ENCODE peak calls at places on chromosomes 2 and 18, in four cellular contexts. One of them, this sample, is unnamed.

GRCh38 chr2:25294573-25295462 is 46.9 kb downstream of the DNMT3A start:
- DNase-seq in HepG2: no peak
- DNase-seq in GM12878: no peak
- DNase-seq in K562: no peak
- DNase-seq in this sample: peak; percentile 27

GRCh38 chr2:197946562-197946961 is 142.2 kb downstream of the PLCL1 start:
- DNase-seq in HepG2: no peak
- DNase-seq in GM12878: no peak
- DNase-seq in K562: no peak
- DNase-seq in this sample: peak; percentile 13

GRCh38 chr2:241511091-241511741 is 2.8 kb upstream of the STK25 start:
- DNase-seq in HepG2: no peak
- DNase-seq in GM12878: no peak
- DNase-seq in K562: no peak
- DNase-seq in this sample: no peak

GRCh38 chr18:58307441-58307840 is 263.4 kb downstream of the NEDD4L start:
- DNase-seq in HepG2: no peak
- DNase-seq in GM12878: no peak
- DNase-seq in K562: no peak
- DNase-seq in this sample: no peak

GRCh38 chr2:238890806-238891666 is 43.2 kb downstream of the TWIST2 start:
- DNase-seq in HepG2: no peak
- DNase-seq in GM12878: no peak
- DNase-seq in K562: no peak
- DNase-seq in this sample: no peak

GRCh38 chr2:144181006-144181405 is 338.9 kb downstream of the ZEB2 start:
- DNase-seq in HepG2: no peak
- DNase-seq in GM12878: no peak
- DNase-seq in K562: no peak
- DNase-seq in this sample: no peak

GRCh38 chr18:79490593-79491551 is 95.1 kb downstream of the NFATC1 start:
- DNase-seq in HepG2: no peak
- DNase-seq in GM12878: no peak
- DNase-seq in K562: no peak
- DNase-seq in this sample: no peak

GRCh38 chr18:44579028-44579692 is 101.5 kb upstream of the SETBP1 start:
- DNase-seq in HepG2: peak; percentile 1
- DNase-seq in GM12878: no peak
- DNase-seq in K562: peak; percentile 12
- DNase-seq in this sample: peak; percentile 9

GRCh38 chr2:54618646-54619565 is 104.6 kb upstream of the EML6 start:
- DNase-seq in HepG2: peak; percentile 77
- DNase-seq in GM12878: no peak
- DNase-seq in K562: no peak
- DNase-seq in this sample: no peak

GRCh38 chr2:167342769-167343168 is 454.5 kb downstream of the XIRP2 start:
- DNase-seq in HepG2: peak; percentile 14
- DNase-seq in GM12878: no peak
- DNase-seq in K562: no peak
- DNase-seq in this sample: no peak

GRCh38 chr2:122748552-122749011 is 993.1 kb downstream of the TSN start:
- DNase-seq in HepG2: peak; percentile 61
- DNase-seq in GM12878: no peak
- DNase-seq in K562: no peak
- DNase-seq in this sample: no peak

GRCh38 chr2:127085260-127085666 is 21.7 kb downstream of the BIN1 start:
- DNase-seq in HepG2: no peak
- DNase-seq in GM12878: peak; percentile 42
- DNase-seq in K562: no peak
- DNase-seq in this sample: no peak

GRCh38 chr2:127082974-127083373 is 24.0 kb downstream of the BIN1 start:
- DNase-seq in HepG2: no peak
- DNase-seq in GM12878: no peak
- DNase-seq in K562: no peak
- DNase-seq in this sample: no peak

GRCh38 chr2:127081826-127082633 is 24.9 kb downstream of the BIN1 start:
- DNase-seq in HepG2: no peak
- DNase-seq in GM12878: no peak
- DNase-seq in K562: peak; percentile 49
- DNase-seq in this sample: no peak

GRCh38 chr2:127084611-127085031 is 22.3 kb downstream of the BIN1 start:
- DNase-seq in HepG2: no peak
- DNase-seq in GM12878: no peak
- DNase-seq in K562: no peak
- DNase-seq in this sample: no peak

GRCh38 chr2:127083819-127084503 is 23.0 kb downstream of the BIN1 start:
- DNase-seq in HepG2: no peak
- DNase-seq in GM12878: no peak
- DNase-seq in K562: no peak
- DNase-seq in this sample: no peak
- TF ChIP-seq TARDBP in HepG2: no peak
- TF ChIP-seq TARDBP in GM12878: no peak
- TF ChIP-seq TARDBP in K562: no peak
- TF ChIP-seq TARDBP in this sample: no peak

GRCh38 chr18:76259726-76260125 is 235.3 kb downstream of the ZNF516 start:
- DNase-seq in HepG2: no peak
- DNase-seq in GM12878: no peak
- DNase-seq in K562: no peak
- DNase-seq in this sample: no peak

GRCh38 chr18:76255070-76255683 is 239.9 kb downstream of the ZNF516 start:
- DNase-seq in HepG2: no peak
- DNase-seq in GM12878: no peak
- DNase-seq in K562: no peak
- DNase-seq in this sample: no peak

GRCh38 chr18:76259012-76259568 is 236.0 kb downstream of the ZNF516 start:
- DNase-seq in HepG2: no peak
- DNase-seq in GM12878: no peak
- DNase-seq in K562: no peak
- DNase-seq in this sample: no peak

GRCh38 chr18:76258209-76258608 is 236.8 kb downstream of the ZNF516 start:
- DNase-seq in HepG2: no peak
- DNase-seq in GM12878: no peak
- DNase-seq in K562: no peak
- DNase-seq in this sample: no peak

GRCh38 chr18:76256897-76257500 is 238.0 kb downstream of the ZNF516 start:
- DNase-seq in HepG2: peak; percentile 22
- DNase-seq in GM12878: no peak
- DNase-seq in K562: no peak
- DNase-seq in this sample: peak; percentile 22
- TF ChIP-seq SP1 in HepG2: no peak
- TF ChIP-seq SP1 in GM12878: no peak
- TF ChIP-seq SP1 in K562: no peak
- TF ChIP-seq SP1 in this sample: no peak

GRCh38 chr2:13558368-13558767 is 841.6 kb downstream of the TRIB2 start:
- DNase-seq in HepG2: peak; percentile 7
- DNase-seq in GM12878: no peak
- DNase-seq in K562: no peak
- DNase-seq in this sample: no peak

DNA sequence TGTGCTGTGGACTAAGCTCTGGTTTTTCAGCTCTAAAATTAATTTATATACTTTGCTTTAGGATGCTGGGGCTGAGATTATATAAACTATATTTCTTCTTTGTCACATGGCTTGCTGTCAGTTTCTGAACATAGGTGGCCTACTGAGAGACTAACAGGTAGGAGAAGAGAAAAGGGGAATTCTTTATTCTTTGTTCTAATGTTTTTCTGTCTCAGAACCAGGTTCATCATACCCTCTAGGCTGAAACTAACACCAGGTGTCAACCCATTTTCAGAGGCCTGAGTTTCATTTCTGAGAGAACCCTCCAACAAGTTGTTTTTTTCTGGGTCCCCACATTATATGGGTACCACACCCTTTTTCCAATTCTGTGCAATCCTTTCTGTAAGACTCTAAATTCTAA is 843.6 kb downstream of the TRIB2 start:
- DNase-seq in HepG2: no peak
- DNase-seq in GM12878: no peak
- DNase-seq in K562: no peak
- DNase-seq in this sample: no peak
- TF ChIP-seq TARDBP in HepG2: no peak
- TF ChIP-seq TARDBP in GM12878: no peak
- TF ChIP-seq TARDBP in K562: no peak
- TF ChIP-seq TARDBP in this sample: no peak

DNA sequence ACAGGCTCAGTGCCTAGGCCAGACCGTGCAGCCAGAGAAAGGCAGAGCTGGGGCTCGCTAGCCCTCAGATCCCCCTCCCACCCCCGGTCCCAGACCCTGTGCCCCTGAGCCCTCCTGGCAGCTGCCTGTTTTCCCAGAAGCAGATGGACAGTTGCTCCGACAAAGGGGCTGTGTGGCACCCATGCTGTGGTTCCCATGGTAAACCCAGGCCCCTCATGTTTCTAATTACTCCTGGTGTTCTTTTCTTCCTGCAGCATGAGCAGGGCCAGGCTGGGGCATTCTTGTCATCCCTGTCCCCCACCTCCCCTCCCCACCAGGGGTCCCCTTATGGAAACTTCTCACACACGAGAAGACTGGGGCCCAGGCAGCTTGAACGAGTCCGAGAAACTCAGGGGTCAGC is 269.6 kb downstream of the HAUS1 start:
- DNase-seq in HepG2: no peak
- DNase-seq in GM12878: no peak
- DNase-seq in K562: no peak
- DNase-seq in this sample: no peak
- TF ChIP-seq SP1 in HepG2: no peak
- TF ChIP-seq SP1 in GM12878: no peak
- TF ChIP-seq SP1 in K562: no peak
- TF ChIP-seq SP1 in this sample: no peak

DNA sequence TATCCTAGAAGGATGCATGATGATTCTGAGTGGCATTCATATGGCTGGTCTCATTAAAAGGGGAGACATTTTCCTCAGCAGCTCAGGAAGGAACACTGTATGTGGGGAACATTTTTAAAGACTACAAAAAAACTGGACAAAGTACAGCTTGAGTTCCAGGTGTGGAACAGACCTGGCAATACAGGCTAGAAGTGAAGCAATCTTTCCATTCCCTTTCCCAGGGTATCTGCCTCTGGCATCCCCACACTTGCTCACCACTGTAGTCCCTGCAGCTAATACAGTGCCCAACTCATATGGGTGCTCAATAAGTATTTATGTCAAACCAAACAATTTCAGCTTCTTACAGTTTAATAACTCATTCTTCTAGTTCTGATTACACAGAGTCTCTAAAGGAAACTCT is 8.1 kb downstream of the RNF103 start:
- DNase-seq in HepG2: no peak
- DNase-seq in GM12878: no peak
- DNase-seq in K562: no peak
- DNase-seq in this sample: no peak
- TF ChIP-seq TARDBP in HepG2: no peak
- TF ChIP-seq TARDBP in GM12878: no peak
- TF ChIP-seq TARDBP in K562: no peak
- TF ChIP-seq TARDBP in this sample: no peak

GRCh38 chr2:232534940-232535735 is 4.4 kb upstream of the CHRNG start:
- DNase-seq in HepG2: no peak
- DNase-seq in GM12878: no peak
- DNase-seq in K562: no peak
- DNase-seq in this sample: no peak
- TF ChIP-seq SP1 in HepG2: no peak
- TF ChIP-seq SP1 in GM12878: no peak
- TF ChIP-seq SP1 in K562: no peak
- TF ChIP-seq SP1 in this sample: no peak

DNA sequence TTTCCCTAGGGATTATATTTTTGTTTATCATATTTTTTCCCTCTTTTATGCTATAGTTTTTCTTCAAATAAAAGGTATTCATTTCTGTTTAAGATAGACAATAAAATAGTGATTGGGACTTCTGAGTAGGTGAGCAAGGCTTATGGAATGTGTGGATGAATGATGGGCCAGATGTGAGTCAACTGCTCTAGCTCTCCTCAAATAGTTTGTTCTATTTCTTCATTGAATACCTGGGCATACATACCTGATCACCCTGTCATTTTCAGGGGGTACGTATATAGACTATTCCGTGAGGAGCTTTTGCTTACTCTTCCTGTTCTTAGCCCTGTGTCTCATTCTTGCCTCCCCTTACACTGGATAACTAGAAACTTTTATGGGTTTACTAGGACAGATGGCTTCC is 41.9 kb downstream of the BABAM2 start:
- DNase-seq in HepG2: peak; percentile 59
- DNase-seq in GM12878: no peak
- DNase-seq in K562: no peak
- DNase-seq in this sample: no peak
- TF ChIP-seq TARDBP in HepG2: no peak
- TF ChIP-seq TARDBP in GM12878: no peak
- TF ChIP-seq TARDBP in K562: no peak
- TF ChIP-seq TARDBP in this sample: no peak

This sample was measured in HEK293T.